ENCODE peak calls at places on chromosomes 5 and 9, in eight cellular contexts. D is ureter; M is H54; Q is KBM-7; G is RWPE1; L is left cardiac atrium; A is activated CD4-positive, alpha-beta T cell treated with anti-CD3 and anti-CD28 coated beads, Interleukin-2, amount 10 ng/mL, durations not matched to agents 7 days and 5 days; F is heart left ventricle. X is an unnamed sample.

GRCh38 chr5:117604845-117605244 is 1030.2 kb upstream of the SEMA6A start:
- DNase-seq in D (no peak), M (no peak), Q (no peak), G (no peak), L (no peak), A (no peak), F (no peak), X (no peak)

GRCh38 chr5:173789031-173789920 is 98.9 kb upstream of the CPEB4 start:
- DNase-seq in D (no peak), M (peak; percentile 95), Q (no peak), G (peak; percentile 78), L (no peak), A (no peak), F (no peak), X (peak; percentile 61)

GRCh38 chr9:130143974-130144373 is 28.2 kb upstream of the NCS1 start:
- DNase-seq in D (no peak), M (no peak), Q (peak; percentile 41), G (no peak), L (peak; percentile 67), A (no peak), F (peak; percentile 61), X (no peak)

GRCh38 chr5:1436681-1437080 is 8.6 kb downstream of the SLC6A3 start:
- DNase-seq in D (peak; percentile 26), M (no peak), Q (no peak), G (no peak), L (no peak), A (no peak), F (no peak), X (no peak)

GRCh38 chr9:16371306-16371705 is 499.2 kb downstream of the BNC2 start:
- DNase-seq in D (no peak), M (no peak), Q (no peak), G (no peak), L (no peak), A (no peak), F (no peak), X (no peak)

GRCh38 chr5:40578501-40579451 is 100.9 kb upstream of the PTGER4 start:
- DNase-seq in D (no peak), M (no peak), Q (no peak), G (no peak), L (no peak), A (peak; percentile 16), F (peak; percentile 8), X (peak; percentile 15)

GRCh38 chr9:73667749-73668148 is 516.1 kb downstream of the ANXA1 start:
- DNase-seq in D (no peak), M (no peak), Q (no peak), G (no peak), L (no peak), A (no peak), F (no peak), X (peak; percentile 27)

GRCh38 chr5:963673-964531 is 44.7 kb upstream of the NKD2 start:
- DNase-seq in D (no peak), M (no peak), Q (peak; percentile 45), G (no peak), L (peak; percentile 75), A (peak; percentile 81), F (peak; percentile 54), X (no peak)

GRCh38 chr9:36415822-36416515 is 15.9 kb upstream of the RNF38 start:
- DNase-seq in D (no peak), M (no peak), Q (no peak), G (no peak), L (no peak), A (no peak), F (no peak), X (no peak)

GRCh38 chr5:96344678-96345612 is 88.1 kb downstream of the PCSK1 start:
- DNase-seq in D (no peak), M (no peak), Q (peak; percentile 53), G (peak; percentile 73), L (no peak), A (peak; percentile 61), F (peak; percentile 18), X (peak; percentile 78)

GRCh38 chr5:66174338-66174737 is 30.2 kb downstream of the SREK1 start:
- DNase-seq in D (no peak), M (no peak), Q (peak; percentile 27), G (no peak), L (no peak), A (peak; percentile 17), F (no peak), X (peak; percentile 49)

GRCh38 chr5:14396071-14396470 is 185.5 kb upstream of the OTULINL start:
- DNase-seq in D (no peak), M (no peak), Q (no peak), G (no peak), L (no peak), A (no peak), F (no peak), X (no peak)

GRCh38 chr9:73146113-73146815 is 5.4 kb upstream of the ANXA1 start:
- DNase-seq in D (no peak), M (no peak), Q (no peak), G (no peak), L (no peak), A (no peak), F (no peak), X (no peak)

GRCh38 chr9:112278152-112278551 is 55.3 kb downstream of the PTBP3 start:
- DNase-seq in D (no peak), M (no peak), Q (no peak), G (no peak), L (no peak), A (no peak), F (no peak), X (no peak)

GRCh38 chr9:137721899-137722298 is 103.1 kb downstream of the EHMT1 start:
- DNase-seq in D (no peak), M (no peak), Q (no peak), G (no peak), L (no peak), A (no peak), F (no peak), X (no peak)

GRCh38 chr9:107213561-107214028 is 69.5 kb upstream of the RAD23B start:
- DNase-seq in D (no peak), M (peak; percentile 86), Q (peak; percentile 13), G (peak; percentile 98), L (no peak), A (peak; percentile 23), F (no peak), X (peak; percentile 78)

GRCh38 chr5:93299596-93300308 is 281.3 kb downstream of the NR2F1-AS1 start:
- DNase-seq in D (no peak), M (no peak), Q (no peak), G (no peak), L (no peak), A (no peak), F (no peak), X (no peak)

GRCh38 chr9:73995836-73996235 is 501.3 kb upstream of the RORB start:
- DNase-seq in D (no peak), M (no peak), Q (no peak), G (no peak), L (no peak), A (no peak), F (no peak), X (no peak)

GRCh38 chr9:5767968-5768932 is 64.7 kb downstream of the ERMP1 start:
- DNase-seq in D (no peak), M (no peak), Q (no peak), G (no peak), L (no peak), A (no peak), F (no peak), X (no peak)

GRCh38 chr9:136095495-136096058 is 488 bp upstream of the NACC2 start:
- DNase-seq in D (no peak), M (no peak), Q (no peak), G (peak; percentile 66), L (peak; percentile 55), A (no peak), F (peak; percentile 58), X (peak; percentile 65)

GRCh38 chr9:120368799-120369198 is 211.2 kb downstream of the CDK5RAP2 start:
- DNase-seq in D (no peak), M (no peak), Q (no peak), G (peak; percentile 44), L (no peak), A (no peak), F (no peak), X (no peak)

GRCh38 chr5:155514105-155514563 is 500.6 kb downstream of the KIF4B start:
- DNase-seq in D (no peak), M (no peak), Q (no peak), G (no peak), L (no peak), A (no peak), F (no peak), X (no peak)

GRCh38 chr5:127985811-127986325 is 97.7 kb upstream of the SLC12A2 start:
- DNase-seq in D (no peak), M (no peak), Q (no peak), G (no peak), L (no peak), A (no peak), F (no peak), X (no peak)

GRCh38 chr9:94798201-94798600 is 71.7 kb downstream of the AOPEP start:
- DNase-seq in D (no peak), M (no peak), Q (no peak), G (no peak), L (no peak), A (no peak), F (no peak), X (no peak)

GRCh38 chr9:99335280-99335679 is 113.2 kb downstream of the SEC61B start:
- DNase-seq in D (no peak), M (no peak), Q (no peak), G (no peak), L (no peak), A (no peak), F (no peak), X (no peak)

GRCh38 chr5:172235827-172236749 is 42.1 kb downstream of the EFCAB9 start:
- DNase-seq in D (no peak), M (no peak), Q (no peak), G (no peak), L (no peak), A (no peak), F (no peak), X (no peak)

GRCh38 chr5:119411935-119412623 is 40.2 kb upstream of the HSD17B4 start:
- DNase-seq in D (peak; percentile 74), M (peak; percentile 28), Q (peak; percentile 85), G (peak; percentile 84), L (peak; percentile 35), A (peak; percentile 66), F (peak; percentile 33), X (peak; percentile 85)

GRCh38 chr5:176773408-176774035 is 36.8 kb upstream of the UNC5A start:
- DNase-seq in D (peak; percentile 15), M (no peak), Q (no peak), G (no peak), L (no peak), A (no peak), F (no peak), X (no peak)